ENCODE peak calls at places on chromosomes 2 and 18, in ten cellular contexts. One of them, this sample, is unnamed.

GRCh38 chr2:70089220-70089945 is 2.1 kb downstream of the PCBP1 start:
- DNase-seq in breast epithelium: peak; percentile 44
- DNase-seq in heart right ventricle: peak; percentile 25
- DNase-seq in esophagus squamous epithelium: no peak
- DNase-seq in brain microvascular endothelial cell: no peak
- DNase-seq in upper lobe of right lung: no peak
- DNase-seq in spleen: no peak
- DNase-seq in cardiac muscle cell: peak; percentile 43
- DNase-seq in tibial nerve: no peak
- DNase-seq in psoas muscle: peak; percentile 44
- DNase-seq in this sample: no peak

GRCh38 chr2:197628043-197628500 is 47.3 kb downstream of the RFTN2 start:
- DNase-seq in breast epithelium: peak; percentile 19
- DNase-seq in heart right ventricle: peak; percentile 23
- DNase-seq in esophagus squamous epithelium: no peak
- DNase-seq in brain microvascular endothelial cell: peak; percentile 16
- DNase-seq in upper lobe of right lung: no peak
- DNase-seq in spleen: no peak
- DNase-seq in cardiac muscle cell: peak; percentile 6
- DNase-seq in tibial nerve: peak; percentile 6
- DNase-seq in psoas muscle: no peak
- DNase-seq in this sample: peak; percentile 72

GRCh38 chr18:78506031-78506461 is 473.6 kb upstream of the SALL3 start:
- DNase-seq in breast epithelium: no peak
- DNase-seq in heart right ventricle: no peak
- DNase-seq in esophagus squamous epithelium: no peak
- DNase-seq in brain microvascular endothelial cell: no peak
- DNase-seq in upper lobe of right lung: no peak
- DNase-seq in spleen: no peak
- DNase-seq in cardiac muscle cell: no peak
- DNase-seq in tibial nerve: no peak
- DNase-seq in psoas muscle: no peak
- DNase-seq in this sample: no peak

GRCh38 chr2:234951386-234952269 is at the start of gene SH3BP4:
- DNase-seq in breast epithelium: peak; percentile 73
- DNase-seq in heart right ventricle: peak; percentile 83
- DNase-seq in esophagus squamous epithelium: no peak
- DNase-seq in brain microvascular endothelial cell: peak; percentile 63
- DNase-seq in upper lobe of right lung: peak; percentile 91
- DNase-seq in spleen: peak; percentile 85
- DNase-seq in cardiac muscle cell: peak; percentile 85
- DNase-seq in tibial nerve: peak; percentile 70
- DNase-seq in psoas muscle: peak; percentile 82
- DNase-seq in this sample: peak; percentile 83

GRCh38 chr2:219523031-219523671 is 8.9 kb downstream of the ASIC4 start:
- DNase-seq in breast epithelium: no peak
- DNase-seq in heart right ventricle: no peak
- DNase-seq in esophagus squamous epithelium: no peak
- DNase-seq in brain microvascular endothelial cell: no peak
- DNase-seq in upper lobe of right lung: no peak
- DNase-seq in spleen: no peak
- DNase-seq in cardiac muscle cell: peak; percentile 42
- DNase-seq in tibial nerve: no peak
- DNase-seq in psoas muscle: no peak
- DNase-seq in this sample: no peak

GRCh38 chr2:8170552-8170951 is 511.3 kb upstream of the ID2 start:
- DNase-seq in breast epithelium: no peak
- DNase-seq in heart right ventricle: no peak
- DNase-seq in esophagus squamous epithelium: no peak
- DNase-seq in brain microvascular endothelial cell: no peak
- DNase-seq in upper lobe of right lung: no peak
- DNase-seq in spleen: no peak
- DNase-seq in cardiac muscle cell: no peak
- DNase-seq in tibial nerve: no peak
- DNase-seq in psoas muscle: no peak
- DNase-seq in this sample: no peak

GRCh38 chr18:9535430-9535972 is 60.2 kb downstream of the RALBP1 start:
- DNase-seq in breast epithelium: no peak
- DNase-seq in heart right ventricle: no peak
- DNase-seq in esophagus squamous epithelium: no peak
- DNase-seq in brain microvascular endothelial cell: peak; percentile 94
- DNase-seq in upper lobe of right lung: no peak
- DNase-seq in spleen: no peak
- DNase-seq in cardiac muscle cell: peak; percentile 87
- DNase-seq in tibial nerve: peak; percentile 20
- DNase-seq in psoas muscle: peak; percentile 24
- DNase-seq in this sample: peak; percentile 80

GRCh38 chr2:190583507-190584337 is 49.2 kb upstream of the NEMP2 start:
- DNase-seq in breast epithelium: no peak
- DNase-seq in heart right ventricle: peak; percentile 72
- DNase-seq in esophagus squamous epithelium: no peak
- DNase-seq in brain microvascular endothelial cell: peak; percentile 27
- DNase-seq in upper lobe of right lung: no peak
- DNase-seq in spleen: no peak
- DNase-seq in cardiac muscle cell: peak; percentile 27
- DNase-seq in tibial nerve: no peak
- DNase-seq in psoas muscle: peak; percentile 31
- DNase-seq in this sample: no peak

GRCh38 chr2:179262077-179262660 is 2.5 kb downstream of the SESTD1 start:
- DNase-seq in breast epithelium: no peak
- DNase-seq in heart right ventricle: no peak
- DNase-seq in esophagus squamous epithelium: no peak
- DNase-seq in brain microvascular endothelial cell: no peak
- DNase-seq in upper lobe of right lung: no peak
- DNase-seq in spleen: no peak
- DNase-seq in cardiac muscle cell: peak; percentile 25
- DNase-seq in tibial nerve: no peak
- DNase-seq in psoas muscle: no peak
- DNase-seq in this sample: no peak

GRCh38 chr2:179265082-179265575 is 497 bp upstream of the SESTD1 start:
- DNase-seq in breast epithelium: no peak
- DNase-seq in heart right ventricle: no peak
- DNase-seq in esophagus squamous epithelium: no peak
- DNase-seq in brain microvascular endothelial cell: no peak
- DNase-seq in upper lobe of right lung: no peak
- DNase-seq in spleen: no peak
- DNase-seq in cardiac muscle cell: peak; percentile 70
- DNase-seq in tibial nerve: no peak
- DNase-seq in psoas muscle: no peak
- DNase-seq in this sample: no peak

GRCh38 chr2:179264238-179265081 is at the start of gene SESTD1:
- DNase-seq in breast epithelium: peak; percentile 45
- DNase-seq in heart right ventricle: peak; percentile 71
- DNase-seq in esophagus squamous epithelium: no peak
- DNase-seq in brain microvascular endothelial cell: no peak
- DNase-seq in upper lobe of right lung: peak; percentile 90
- DNase-seq in spleen: peak; percentile 94
- DNase-seq in cardiac muscle cell: peak; percentile 64
- DNase-seq in tibial nerve: peak; percentile 51
- DNase-seq in psoas muscle: peak; percentile 80
- DNase-seq in this sample: peak; percentile 81

GRCh38 chr2:179263015-179263414 is 1.6 kb downstream of the SESTD1 start:
- DNase-seq in breast epithelium: no peak
- DNase-seq in heart right ventricle: no peak
- DNase-seq in esophagus squamous epithelium: no peak
- DNase-seq in brain microvascular endothelial cell: no peak
- DNase-seq in upper lobe of right lung: no peak
- DNase-seq in spleen: no peak
- DNase-seq in cardiac muscle cell: peak; percentile 86
- DNase-seq in tibial nerve: no peak
- DNase-seq in psoas muscle: no peak
- DNase-seq in this sample: no peak

DNA sequence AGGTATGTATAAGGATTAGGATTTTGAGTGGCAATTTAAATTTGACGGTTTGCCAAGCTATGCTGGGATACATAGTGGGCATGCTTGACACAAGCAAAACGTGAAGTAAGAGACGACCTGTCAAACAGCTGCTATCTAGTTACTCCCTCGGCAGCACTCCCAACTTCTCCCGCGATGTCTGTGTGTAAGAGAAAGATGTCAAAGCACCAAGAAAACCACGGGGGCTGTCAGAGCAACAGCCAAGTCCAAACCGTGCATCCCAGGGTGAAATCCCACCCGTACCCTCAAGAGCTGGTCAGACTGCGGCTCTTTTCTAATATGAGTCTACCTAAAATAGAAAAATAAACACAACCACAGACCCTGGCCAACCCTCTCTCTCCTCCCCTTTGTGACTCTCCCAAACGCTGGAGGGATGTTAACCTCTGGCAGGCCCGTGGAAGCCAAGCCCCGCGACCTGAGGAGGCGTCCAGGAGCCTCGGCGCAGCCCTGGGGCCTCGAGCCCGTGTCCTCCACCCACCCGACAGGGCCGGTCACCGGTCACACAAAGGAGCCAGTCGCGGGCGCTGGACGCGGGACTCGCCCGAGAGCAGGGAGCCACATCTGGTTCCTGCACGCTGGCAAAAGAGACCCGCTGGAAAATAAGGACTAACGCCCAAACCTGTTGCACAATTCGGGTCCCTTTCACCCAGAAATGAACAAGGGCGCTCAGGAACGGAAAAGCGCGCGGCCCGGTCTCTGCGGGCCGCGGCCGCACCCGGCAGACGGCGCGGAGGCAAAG is 983 bp downstream of the SESTD1 start:
- DNase-seq in breast epithelium: peak; percentile 32
- DNase-seq in heart right ventricle: peak; percentile 41
- DNase-seq in esophagus squamous epithelium: peak; percentile 5
- DNase-seq in brain microvascular endothelial cell: peak; percentile 66
- DNase-seq in upper lobe of right lung: peak; percentile 78
- DNase-seq in spleen: peak; percentile 89
- DNase-seq in cardiac muscle cell: peak; percentile 71
- DNase-seq in tibial nerve: peak; percentile 74
- DNase-seq in psoas muscle: peak; percentile 55
- DNase-seq in this sample: peak; percentile 86
- H3K27ac ChIP-seq in breast epithelium: peak overlapping the region; percentile 96
- H3K27ac ChIP-seq in heart right ventricle: peak overlapping the region; percentile 82
- H3K27ac ChIP-seq in esophagus squamous epithelium: peak overlapping the region; percentile 94
- H3K27ac ChIP-seq in brain microvascular endothelial cell: peak overlapping the region; percentile 45
- H3K27ac ChIP-seq in upper lobe of right lung: peak overlapping the region; percentile 88
- H3K27ac ChIP-seq in spleen: peak overlapping the region; percentile 89
- H3K27ac ChIP-seq in cardiac muscle cell: peak overlapping the region; percentile 87
- H3K27ac ChIP-seq in tibial nerve: peak overlapping the region; percentile 84
- H3K27ac ChIP-seq in psoas muscle: peak overlapping the region; percentile 75
- H3K27ac ChIP-seq in this sample: peak overlapping the region; percentile 96

GRCh38 chr18:69400253-69400975 is at the start of gene DOK6:
- DNase-seq in breast epithelium: no peak
- DNase-seq in heart right ventricle: peak; percentile 64
- DNase-seq in esophagus squamous epithelium: no peak
- DNase-seq in brain microvascular endothelial cell: peak; percentile 82
- DNase-seq in upper lobe of right lung: peak; percentile 62
- DNase-seq in spleen: peak; percentile 65
- DNase-seq in cardiac muscle cell: peak; percentile 92
- DNase-seq in tibial nerve: peak; percentile 25
- DNase-seq in psoas muscle: peak; percentile 24
- DNase-seq in this sample: peak; percentile 77

GRCh38 chr18:69400976-69401474 is 337 bp downstream of the DOK6 start:
- DNase-seq in breast epithelium: no peak
- DNase-seq in heart right ventricle: peak; percentile 7
- DNase-seq in esophagus squamous epithelium: no peak
- DNase-seq in brain microvascular endothelial cell: peak; percentile 20
- DNase-seq in upper lobe of right lung: peak; percentile 64
- DNase-seq in spleen: no peak
- DNase-seq in cardiac muscle cell: peak; percentile 54
- DNase-seq in tibial nerve: no peak
- DNase-seq in psoas muscle: no peak
- DNase-seq in this sample: peak; percentile 75

GRCh38 chr18:69399253-69399652 is 1.4 kb upstream of the DOK6 start:
- DNase-seq in breast epithelium: no peak
- DNase-seq in heart right ventricle: no peak
- DNase-seq in esophagus squamous epithelium: no peak
- DNase-seq in brain microvascular endothelial cell: no peak
- DNase-seq in upper lobe of right lung: no peak
- DNase-seq in spleen: no peak
- DNase-seq in cardiac muscle cell: peak; percentile 1
- DNase-seq in tibial nerve: no peak
- DNase-seq in psoas muscle: no peak
- DNase-seq in this sample: no peak

GRCh38 chr18:69401475-69402218 is 959 bp downstream of the DOK6 start:
- DNase-seq in breast epithelium: no peak
- DNase-seq in heart right ventricle: peak; percentile 9
- DNase-seq in esophagus squamous epithelium: no peak
- DNase-seq in brain microvascular endothelial cell: no peak
- DNase-seq in upper lobe of right lung: no peak
- DNase-seq in spleen: no peak
- DNase-seq in cardiac muscle cell: peak; percentile 40
- DNase-seq in tibial nerve: no peak
- DNase-seq in psoas muscle: no peak
- DNase-seq in this sample: no peak

DNA sequence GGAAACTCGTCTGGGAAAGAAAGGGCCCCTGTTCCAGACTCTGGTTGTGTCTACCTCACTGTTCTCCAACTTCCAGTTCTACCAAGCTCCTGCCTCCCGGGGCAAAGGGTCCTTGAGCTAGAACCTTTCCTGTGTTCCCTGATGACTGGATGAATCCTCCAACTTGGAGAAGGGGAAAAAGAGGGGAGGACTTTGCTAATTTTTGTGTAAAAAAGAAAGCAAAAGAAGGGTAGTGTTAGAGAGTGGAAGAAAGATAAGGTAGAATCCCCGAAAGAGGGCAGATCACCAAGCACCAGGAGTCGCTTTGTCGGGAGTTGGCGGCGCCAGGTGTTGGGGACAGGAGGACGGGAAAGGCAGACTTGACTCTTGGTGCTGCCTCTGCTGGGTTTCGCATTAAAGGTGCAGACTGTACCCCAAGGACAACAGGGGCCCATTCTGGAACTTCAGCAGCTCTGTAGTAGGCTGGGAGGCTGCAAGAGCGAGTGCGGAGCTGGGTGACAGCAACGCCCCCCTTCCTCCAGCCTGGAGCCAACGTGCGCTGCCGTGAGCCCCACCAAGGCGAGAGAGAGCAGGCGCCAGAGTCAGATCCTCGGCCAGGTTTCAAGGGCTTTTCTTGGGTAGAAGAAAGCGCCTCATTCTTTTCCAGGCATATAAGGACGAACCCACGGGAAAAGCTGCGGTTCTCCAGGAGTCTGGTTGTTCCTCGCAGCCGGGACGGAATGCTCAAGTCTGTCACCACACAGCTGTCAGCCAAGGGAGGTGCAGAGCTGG is 1.7 kb downstream of the DOK6 start:
- DNase-seq in breast epithelium: no peak
- DNase-seq in heart right ventricle: no peak
- DNase-seq in esophagus squamous epithelium: no peak
- DNase-seq in brain microvascular endothelial cell: no peak
- DNase-seq in upper lobe of right lung: no peak
- DNase-seq in spleen: no peak
- DNase-seq in cardiac muscle cell: peak; percentile 5
- DNase-seq in tibial nerve: no peak
- DNase-seq in psoas muscle: no peak
- DNase-seq in this sample: no peak
- H3K4me3 ChIP-seq in breast epithelium: peak overlapping the region; percentile 56
- H3K4me3 ChIP-seq in heart right ventricle: peak overlapping the region; percentile 68
- H3K4me3 ChIP-seq in esophagus squamous epithelium: peak overlapping the region; percentile 53
- H3K4me3 ChIP-seq in brain microvascular endothelial cell: peak overlapping the region; percentile 69
- H3K4me3 ChIP-seq in upper lobe of right lung: peak overlapping the region; percentile 53
- H3K4me3 ChIP-seq in spleen: no peak overlapping the region
- H3K4me3 ChIP-seq in cardiac muscle cell: peak overlapping the region; percentile 83
- H3K4me3 ChIP-seq in tibial nerve: peak overlapping the region; percentile 52
- H3K4me3 ChIP-seq in psoas muscle: peak overlapping the region; percentile 58
- H3K4me3 ChIP-seq in this sample: peak overlapping the region; percentile 82

GRCh38 chr2:159118859-159119510 is 150.5 kb downstream of the TANC1 start:
- DNase-seq in breast epithelium: no peak
- DNase-seq in heart right ventricle: no peak
- DNase-seq in esophagus squamous epithelium: no peak
- DNase-seq in brain microvascular endothelial cell: no peak
- DNase-seq in upper lobe of right lung: no peak
- DNase-seq in spleen: no peak
- DNase-seq in cardiac muscle cell: no peak
- DNase-seq in tibial nerve: no peak
- DNase-seq in psoas muscle: no peak
- DNase-seq in this sample: no peak
- TF ChIP-seq CTCF in breast epithelium: no peak
- TF ChIP-seq CTCF in heart right ventricle: no peak
- TF ChIP-seq CTCF in esophagus squamous epithelium: no peak
- TF ChIP-seq CTCF in brain microvascular endothelial cell: no peak
- TF ChIP-seq CTCF in upper lobe of right lung: no peak
- TF ChIP-seq CTCF in spleen: peak; percentile 37
- TF ChIP-seq CTCF in cardiac muscle cell: no peak
- TF ChIP-seq CTCF in tibial nerve: no peak
- TF ChIP-seq CTCF in psoas muscle: peak; percentile 4
- TF ChIP-seq CTCF in this sample: no peak

DNA sequence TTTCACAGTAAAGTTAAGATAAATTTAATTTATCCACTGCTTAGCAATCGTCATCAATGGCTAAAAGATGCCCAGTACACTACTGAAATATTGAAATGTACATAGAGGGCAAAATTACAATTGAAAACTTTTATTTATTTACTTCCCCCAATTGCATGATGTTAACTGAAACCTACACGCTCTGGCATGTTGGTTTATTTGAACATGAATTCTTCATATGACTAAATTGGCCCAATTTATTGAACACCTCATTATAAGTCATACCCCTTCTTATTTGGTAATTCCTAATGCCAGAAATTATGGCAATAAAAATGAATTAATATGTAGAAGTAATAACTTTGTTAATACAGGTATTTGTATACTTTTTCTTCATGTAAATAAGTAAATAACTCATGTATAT is 183.0 kb upstream of the ZC3H15 start:
- DNase-seq in breast epithelium: no peak
- DNase-seq in heart right ventricle: no peak
- DNase-seq in esophagus squamous epithelium: no peak
- DNase-seq in brain microvascular endothelial cell: no peak
- DNase-seq in upper lobe of right lung: no peak
- DNase-seq in spleen: no peak
- DNase-seq in cardiac muscle cell: no peak
- DNase-seq in tibial nerve: no peak
- DNase-seq in psoas muscle: no peak
- DNase-seq in this sample: no peak
- H3K27ac ChIP-seq in breast epithelium: no peak overlapping the region
- H3K27ac ChIP-seq in heart right ventricle: no peak overlapping the region
- H3K27ac ChIP-seq in esophagus squamous epithelium: no peak overlapping the region
- H3K27ac ChIP-seq in brain microvascular endothelial cell: no peak overlapping the region
- H3K27ac ChIP-seq in upper lobe of right lung: no peak overlapping the region
- H3K27ac ChIP-seq in spleen: no peak overlapping the region
- H3K27ac ChIP-seq in cardiac muscle cell: no peak overlapping the region
- H3K27ac ChIP-seq in tibial nerve: no peak overlapping the region
- H3K27ac ChIP-seq in psoas muscle: no peak overlapping the region
- H3K27ac ChIP-seq in this sample: no peak overlapping the region